ENCODE peak calls at places on chromosome 22, in eight cellular contexts. K is DND-41, P is stomach, E is kidney, R is AG04450, Q is transverse colon, F is uterus, H is astrocyte. I is an unnamed sample.

GRCh38 chr22:25942989-25943411 is 201.0 kb downstream of the MYO18B start:
- DNase-seq in Q (no peak), E (no peak), R (no peak), K (no peak), F (no peak), P (no peak), H (no peak), I (no peak)

GRCh38 chr22:43860126-43860525 is 2.2 kb downstream of the SULT4A1 start:
- DNase-seq in H (no peak), K (no peak), E (peak), P (no peak), Q (no peak), R (no peak), F (no peak), I (no peak)

GRCh38 chr22:19796169-19796568 is 35.6 kb downstream of the TBX1 start:
- DNase-seq in P (no peak), H (no peak), F (no peak), R (no peak), E (peak), K (no peak), Q (no peak), I (no peak)

GRCh38 chr22:48749555-48750227 is 1078.0 kb downstream of the BRD1 start:
- DNase-seq in R (no peak), Q (no peak), E (peak), H (no peak), K (no peak), P (peak), F (no peak), I (peak)

GRCh38 chr22:41524809-41525449 is 19.3 kb downstream of the POLR3H start:
- DNase-seq in E (peak), F (no peak), Q (peak), K (peak), R (no peak), H (no peak), P (peak), I (no peak)

GRCh38 chr22:45585437-45585755 is 82.7 kb downstream of the FBLN1 start:
- DNase-seq in E (peak), Q (no peak), R (no peak), K (no peak), P (no peak), F (no peak), H (peak), I (no peak)

GRCh38 chr22:32644252-32645100 is 157.0 kb upstream of the TIMP3 start:
- DNase-seq in K (peak), E (peak), H (peak), P (peak), F (peak), Q (peak), R (no peak), I (peak)

GRCh38 chr22:25953276-25953675 is 211.3 kb downstream of the MYO18B start:
- DNase-seq in P (no peak), Q (no peak), R (no peak), F (no peak), E (no peak), K (no peak), H (no peak), I (no peak)

GRCh38 chr22:27278986-27279385 is 522.6 kb downstream of the MN1 start:
- DNase-seq in Q (no peak), F (no peak), K (no peak), E (no peak), H (no peak), P (no peak), R (no peak), I (no peak)

GRCh38 chr22:49197500-49197899 is 630.2 kb downstream of the BRD1 start:
- DNase-seq in P (no peak), R (no peak), Q (no peak), F (peak), E (peak), K (no peak), H (no peak), I (no peak)

GRCh38 chr22:19150482-19151328 is 613 bp upstream of the GSC2 start:
- DNase-seq in H (no peak), E (no peak), F (no peak), R (no peak), Q (no peak), P (no peak), K (no peak), I (no peak)

GRCh38 chr22:19060356-19061009 is 61.7 kb downstream of the DGCR2 start:
- DNase-seq in Q (no peak), E (no peak), H (peak), P (no peak), F (no peak), K (no peak), R (peak), I (peak)

GRCh38 chr22:40517631-40518030 is 118.9 kb downstream of the MRTFA start:
- DNase-seq in R (no peak), F (no peak), Q (no peak), K (no peak), P (no peak), E (no peak), H (no peak), I (no peak)

GRCh38 chr22:43869799-43870198 is 7.5 kb upstream of the SULT4A1 start:
- DNase-seq in H (no peak), E (no peak), P (no peak), Q (no peak), F (no peak), K (no peak), R (no peak), I (no peak)

DNA sequence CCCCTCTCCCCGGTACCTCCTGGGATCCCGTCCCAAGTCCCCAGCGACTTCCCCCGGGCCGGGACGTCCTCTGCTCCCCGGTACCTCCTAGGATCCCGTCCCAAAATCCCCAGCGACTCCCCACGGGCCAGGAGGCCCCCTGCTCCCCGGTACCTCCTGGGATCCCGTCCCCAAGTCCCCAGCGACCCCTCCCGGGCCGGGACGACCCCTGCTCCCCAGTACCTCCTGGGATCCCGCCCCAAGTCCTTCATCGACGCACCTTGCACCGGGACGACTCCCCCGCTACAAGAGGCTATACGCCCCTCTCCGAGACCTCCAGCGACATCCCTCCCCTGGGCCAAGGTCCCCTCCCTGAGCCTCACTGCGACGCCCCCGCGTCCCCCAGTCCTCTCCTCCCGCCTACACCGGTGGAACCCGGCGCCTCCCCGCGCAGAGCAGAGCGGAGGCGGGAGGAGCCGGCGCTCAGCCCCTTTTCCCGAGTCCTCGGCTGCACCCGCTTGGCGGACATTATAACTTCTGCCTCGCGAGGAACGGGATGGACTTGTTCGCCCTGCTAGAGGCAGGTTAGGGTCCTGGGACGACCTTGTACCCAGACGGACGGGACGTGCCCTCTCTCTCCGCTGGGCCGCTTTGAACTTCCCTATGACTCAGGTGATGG is 912 bp downstream of the KREMEN1 start:
- DNase-seq in Q (peak), P (peak), K (peak), F (peak), E (peak), R (no peak), H (no peak), I (no peak)
- H3K27ac ChIP-seq in Q (peak), P (peak), K (peak), F (peak), E (peak), R (no peak), H (no peak), I (peak)

DNA sequence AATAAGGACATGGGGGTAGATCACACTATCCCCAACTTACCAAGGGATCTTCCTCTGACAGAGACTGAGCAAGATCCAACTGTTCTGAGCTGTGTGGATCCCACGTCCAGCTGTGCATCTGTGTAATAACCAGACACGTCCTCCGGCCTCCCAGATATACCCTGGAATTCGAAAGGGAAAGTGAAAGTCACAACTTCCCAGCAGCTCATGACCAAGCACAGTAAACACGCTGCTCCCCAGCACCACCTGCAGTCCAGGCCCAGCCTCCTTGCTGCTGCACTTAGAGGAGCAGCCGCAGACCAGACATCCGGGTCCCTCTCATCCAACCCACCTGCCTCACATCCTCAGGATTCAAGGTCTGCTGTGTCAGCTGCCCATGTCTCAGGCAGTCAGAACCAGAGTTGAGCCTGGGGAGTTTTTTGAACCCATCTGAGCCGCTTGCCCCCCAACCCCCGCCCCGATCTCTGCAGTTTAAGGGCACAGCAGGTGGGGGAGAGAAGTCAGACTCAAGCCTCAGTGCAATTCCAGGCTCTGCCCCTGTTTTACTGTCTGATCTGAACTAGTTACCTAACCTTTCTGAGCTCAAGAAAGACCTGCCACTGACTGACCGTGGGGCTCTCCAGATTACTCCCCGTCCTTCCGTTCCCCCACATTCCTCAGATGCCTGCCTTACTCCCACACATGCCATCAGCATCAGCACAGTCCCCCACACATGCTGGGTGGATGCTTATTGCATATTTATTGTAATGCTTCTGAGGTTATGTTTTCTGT is at the start of gene APOL2:
- DNase-seq in E (peak), F (peak), H (peak), K (peak), Q (peak), R (peak), P (peak), I (peak)
- TF ChIP-seq CTCF in E (peak), F (peak), H (peak), K (peak), Q (peak), R (peak), P (peak), I (peak)

DNA sequence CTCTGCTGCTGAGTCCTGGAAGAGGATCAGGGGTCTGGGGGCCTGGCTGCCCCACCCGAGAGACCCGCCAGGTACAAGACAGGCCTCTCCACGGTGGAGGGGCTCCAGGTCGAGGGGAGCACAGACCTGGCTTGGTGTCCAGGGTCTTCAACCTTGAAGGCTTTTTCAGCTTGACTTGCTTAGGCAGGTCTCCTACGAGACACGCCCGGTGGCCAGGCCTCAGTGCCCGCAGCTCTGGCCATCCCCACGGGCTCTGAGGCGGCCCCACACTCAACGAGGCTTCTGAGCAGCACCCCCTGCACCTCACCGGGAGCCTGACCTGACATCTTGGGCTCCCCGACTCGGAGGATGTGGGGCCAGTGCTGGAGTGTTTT is 6.6 kb upstream of the PLXNB2 start:
- DNase-seq in R (no peak), Q (no peak), E (peak), F (no peak), H (no peak), K (no peak), P (no peak), I (no peak)
- H3K4me3 ChIP-seq in R (no peak), Q (peak), E (peak), F (no peak), H (no peak), K (no peak), P (peak), I (no peak)

DNA sequence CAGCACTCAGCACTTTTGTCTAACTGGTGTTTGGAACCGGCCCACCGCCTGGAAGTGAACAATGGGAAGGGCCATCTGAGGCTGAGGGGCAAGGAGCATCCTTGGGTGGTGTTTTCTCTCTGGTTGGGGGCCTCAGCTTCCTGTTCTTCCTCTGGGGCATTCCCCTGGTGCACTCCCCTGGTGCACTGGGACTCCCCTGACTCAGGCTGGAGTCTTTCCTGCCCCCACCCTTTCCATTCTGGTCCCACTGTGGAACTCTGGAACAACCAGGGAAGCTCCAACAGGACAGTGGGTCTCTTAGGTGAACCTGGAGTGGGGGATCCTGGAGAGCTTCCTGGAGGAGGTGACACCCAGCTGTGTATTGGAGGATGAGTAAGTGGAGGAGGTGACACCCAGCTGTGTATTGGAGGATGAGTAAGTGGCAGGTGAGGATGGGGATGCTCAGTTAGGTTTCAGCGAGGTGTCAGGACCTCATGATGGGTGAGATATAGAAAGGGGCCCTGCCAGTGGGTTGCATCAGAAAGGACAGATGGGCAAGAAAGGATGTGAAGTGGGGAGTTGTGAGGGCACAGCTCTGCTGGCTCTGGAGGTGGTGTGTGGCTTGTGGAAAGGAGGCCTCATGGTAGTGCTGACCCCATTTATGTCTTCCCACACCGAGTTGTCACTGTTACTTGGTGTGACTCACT is 132.1 kb downstream of the OSBP2 start:
- DNase-seq in H (no peak), K (no peak), R (no peak), E (peak), F (no peak), P (peak), Q (no peak), I (no peak)
- H3K27ac ChIP-seq in H (no peak), K (no peak), R (no peak), E (no peak), F (no peak), P (no peak), Q (no peak), I (no peak)

DNA sequence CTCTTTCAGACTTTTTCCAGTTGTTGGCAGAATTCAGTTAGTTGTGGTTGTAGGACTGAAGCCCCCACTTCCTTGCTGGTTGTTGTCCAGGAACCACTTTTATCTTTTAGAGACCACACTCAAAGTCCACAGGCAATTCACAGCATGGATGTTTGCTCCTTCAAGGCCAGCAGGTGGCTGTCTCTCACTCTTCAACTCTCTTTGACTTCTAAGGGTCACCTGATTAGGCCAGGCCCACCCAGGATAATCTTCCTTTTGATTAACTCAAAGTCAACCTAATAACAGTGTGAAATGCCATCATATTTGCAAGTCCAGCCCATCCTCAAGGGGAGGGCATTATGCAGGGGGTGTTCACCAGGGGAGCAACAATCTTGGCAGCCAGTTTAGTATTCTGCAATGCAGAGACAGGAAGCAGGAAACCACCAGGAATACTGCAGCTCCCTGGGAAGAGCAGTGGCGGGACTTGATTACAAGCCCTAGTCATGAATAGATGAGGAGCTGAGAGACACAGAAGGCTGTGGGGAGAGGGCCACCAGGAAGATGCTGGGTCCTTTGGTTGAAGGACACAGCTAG is 52.4 kb downstream of the LRRC74B start:
- DNase-seq in Q (no peak), E (no peak), F (no peak), K (no peak), H (no peak), R (no peak), P (no peak), I (no peak)
- TF ChIP-seq CTCF in Q (no peak), E (no peak), F (no peak), K (peak), H (no peak), R (no peak), P (no peak), I (no peak)

DNA sequence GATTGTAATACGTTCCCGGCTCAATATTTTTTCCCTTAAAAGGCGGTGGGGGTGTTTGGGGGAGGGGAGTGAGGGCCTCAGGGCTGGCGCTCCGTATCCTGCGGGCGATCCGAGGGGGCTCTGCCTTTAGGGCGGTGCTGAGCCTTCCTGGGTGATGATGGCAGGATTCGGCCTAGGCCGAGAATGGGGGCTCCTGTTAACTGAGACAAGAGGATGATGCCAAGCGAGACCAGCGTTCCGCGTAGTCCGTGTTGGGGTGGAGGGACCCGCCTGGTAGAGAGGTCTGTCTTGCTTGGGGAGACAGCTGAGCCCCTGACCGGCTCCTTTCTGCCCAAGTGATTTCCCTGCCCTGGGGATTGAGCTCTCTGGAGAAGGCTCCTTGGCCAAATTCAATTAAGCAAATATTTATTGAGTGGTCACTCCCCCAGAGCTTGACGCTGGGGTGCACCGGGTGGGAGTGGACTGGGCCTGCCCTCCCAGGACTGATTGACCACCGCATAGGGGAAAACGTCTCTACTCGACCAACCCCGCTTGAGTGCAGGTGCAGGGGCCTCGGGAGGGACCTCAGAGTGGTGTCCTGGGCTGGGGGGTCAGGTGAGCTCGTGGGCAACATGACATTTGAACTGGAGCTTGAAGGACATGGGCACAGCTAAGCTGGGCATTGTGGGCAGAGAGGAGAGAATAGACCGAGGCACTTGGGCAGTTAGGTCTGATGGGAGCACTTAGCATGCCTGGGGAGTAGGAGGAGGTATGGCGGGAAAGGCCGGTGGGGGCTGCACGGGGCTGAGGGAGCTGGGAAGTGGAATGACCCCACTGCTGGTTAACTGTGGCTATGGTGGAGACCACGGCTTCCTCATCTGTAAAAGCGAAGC is 1.1 kb downstream of the GNAZ start:
- DNase-seq in K (no peak), R (no peak), E (peak), H (no peak), Q (no peak), F (peak), P (no peak), I (no peak)
- H3K4me3 ChIP-seq in K (peak), R (no peak), E (peak), H (peak), Q (peak), F (peak), P (peak), I (peak)

I was measured in right atrium auricular region.